ENCODE peak calls at places on chromosomes 3 and 15, in nine cellular contexts. One of them, this sample, is unnamed.

GRCh38 chr15:70056091-70056680 is 41.5 kb downstream of the TLE3 start:
- DNase-seq in activated CD4-positive, alpha-beta T cell treated with anti-CD3 and anti-CD28 coated beads, Interleukin-2, amount 50 U/mL, for 48 hours: no peak
- DNase-seq in NCI-H1417: no peak
- DNase-seq in upper lobe of right lung: no peak
- DNase-seq in epithelial cell of esophagus: no peak
- DNase-seq in stimulated activated CD4-positive, alpha-beta T cell treated with anti-CD3 and anti-CD28 coated beads, TNF-alpha, amount 100 ng/mL, for 4 hours: no peak
- DNase-seq in Peyer's patch: peak
- DNase-seq in GM03348: no peak
- DNase-seq in mesothelial cell of epicardium: peak
- DNase-seq in this sample: no peak

GRCh38 chr15:42048080-42048820 is 27.4 kb upstream of the PLA2G4E start:
- DNase-seq in NCI-H1417: no peak
- DNase-seq in stimulated activated CD4-positive, alpha-beta T cell treated with anti-CD3 and anti-CD28 coated beads, TNF-alpha, amount 100 ng/mL, for 4 hours: no peak
- DNase-seq in mesothelial cell of epicardium: no peak
- DNase-seq in activated CD4-positive, alpha-beta T cell treated with anti-CD3 and anti-CD28 coated beads, Interleukin-2, amount 50 U/mL, for 48 hours: no peak
- DNase-seq in GM03348: no peak
- DNase-seq in upper lobe of right lung: no peak
- DNase-seq in Peyer's patch: no peak
- DNase-seq in epithelial cell of esophagus: peak
- DNase-seq in this sample: no peak

GRCh38 chr15:85533949-85534543 is 153.6 kb downstream of the AKAP13 start:
- DNase-seq in epithelial cell of esophagus: no peak
- DNase-seq in upper lobe of right lung: no peak
- DNase-seq in Peyer's patch: no peak
- DNase-seq in stimulated activated CD4-positive, alpha-beta T cell treated with anti-CD3 and anti-CD28 coated beads, TNF-alpha, amount 100 ng/mL, for 4 hours: no peak
- DNase-seq in activated CD4-positive, alpha-beta T cell treated with anti-CD3 and anti-CD28 coated beads, Interleukin-2, amount 50 U/mL, for 48 hours: no peak
- DNase-seq in GM03348: no peak
- DNase-seq in NCI-H1417: no peak
- DNase-seq in mesothelial cell of epicardium: no peak
- DNase-seq in this sample: peak

GRCh38 chr15:65902373-65902772 is 33.1 kb downstream of the RAB11A start:
- DNase-seq in mesothelial cell of epicardium: no peak
- DNase-seq in Peyer's patch: peak
- DNase-seq in upper lobe of right lung: peak
- DNase-seq in epithelial cell of esophagus: peak
- DNase-seq in NCI-H1417: peak
- DNase-seq in GM03348: no peak
- DNase-seq in activated CD4-positive, alpha-beta T cell treated with anti-CD3 and anti-CD28 coated beads, Interleukin-2, amount 50 U/mL, for 48 hours: no peak
- DNase-seq in stimulated activated CD4-positive, alpha-beta T cell treated with anti-CD3 and anti-CD28 coated beads, TNF-alpha, amount 100 ng/mL, for 4 hours: no peak
- DNase-seq in this sample: peak

GRCh38 chr15:41861736-41862356 is 23.2 kb downstream of the PLA2G4B start:
- DNase-seq in GM03348: no peak
- DNase-seq in upper lobe of right lung: no peak
- DNase-seq in stimulated activated CD4-positive, alpha-beta T cell treated with anti-CD3 and anti-CD28 coated beads, TNF-alpha, amount 100 ng/mL, for 4 hours: no peak
- DNase-seq in mesothelial cell of epicardium: no peak
- DNase-seq in epithelial cell of esophagus: no peak
- DNase-seq in NCI-H1417: peak
- DNase-seq in activated CD4-positive, alpha-beta T cell treated with anti-CD3 and anti-CD28 coated beads, Interleukin-2, amount 50 U/mL, for 48 hours: no peak
- DNase-seq in Peyer's patch: no peak
- DNase-seq in this sample: no peak

GRCh38 chr3:45023675-45024074 is 2.4 kb upstream of the CLEC3B start:
- DNase-seq in mesothelial cell of epicardium: no peak
- DNase-seq in stimulated activated CD4-positive, alpha-beta T cell treated with anti-CD3 and anti-CD28 coated beads, TNF-alpha, amount 100 ng/mL, for 4 hours: no peak
- DNase-seq in upper lobe of right lung: no peak
- DNase-seq in NCI-H1417: no peak
- DNase-seq in activated CD4-positive, alpha-beta T cell treated with anti-CD3 and anti-CD28 coated beads, Interleukin-2, amount 50 U/mL, for 48 hours: no peak
- DNase-seq in epithelial cell of esophagus: no peak
- DNase-seq in GM03348: no peak
- DNase-seq in Peyer's patch: no peak
- DNase-seq in this sample: no peak

GRCh38 chr15:70528816-70529215 is 234.5 kb downstream of the UACA start:
- DNase-seq in upper lobe of right lung: no peak
- DNase-seq in stimulated activated CD4-positive, alpha-beta T cell treated with anti-CD3 and anti-CD28 coated beads, TNF-alpha, amount 100 ng/mL, for 4 hours: no peak
- DNase-seq in GM03348: no peak
- DNase-seq in mesothelial cell of epicardium: no peak
- DNase-seq in epithelial cell of esophagus: no peak
- DNase-seq in NCI-H1417: no peak
- DNase-seq in Peyer's patch: no peak
- DNase-seq in activated CD4-positive, alpha-beta T cell treated with anti-CD3 and anti-CD28 coated beads, Interleukin-2, amount 50 U/mL, for 48 hours: no peak
- DNase-seq in this sample: no peak

GRCh38 chr3:158471639-158472294 is 99.2 kb upstream of the MLF1 start:
- DNase-seq in Peyer's patch: no peak
- DNase-seq in epithelial cell of esophagus: peak
- DNase-seq in stimulated activated CD4-positive, alpha-beta T cell treated with anti-CD3 and anti-CD28 coated beads, TNF-alpha, amount 100 ng/mL, for 4 hours: no peak
- DNase-seq in upper lobe of right lung: no peak
- DNase-seq in mesothelial cell of epicardium: no peak
- DNase-seq in activated CD4-positive, alpha-beta T cell treated with anti-CD3 and anti-CD28 coated beads, Interleukin-2, amount 50 U/mL, for 48 hours: no peak
- DNase-seq in GM03348: peak
- DNase-seq in NCI-H1417: no peak
- DNase-seq in this sample: no peak

GRCh38 chr15:101795455-101795854 is 7.9 kb upstream of the OR4F6 start:
- DNase-seq in Peyer's patch: no peak
- DNase-seq in epithelial cell of esophagus: peak
- DNase-seq in activated CD4-positive, alpha-beta T cell treated with anti-CD3 and anti-CD28 coated beads, Interleukin-2, amount 50 U/mL, for 48 hours: no peak
- DNase-seq in mesothelial cell of epicardium: no peak
- DNase-seq in stimulated activated CD4-positive, alpha-beta T cell treated with anti-CD3 and anti-CD28 coated beads, TNF-alpha, amount 100 ng/mL, for 4 hours: no peak
- DNase-seq in NCI-H1417: no peak
- DNase-seq in upper lobe of right lung: no peak
- DNase-seq in GM03348: peak
- DNase-seq in this sample: peak

GRCh38 chr3:81666502-81667121 is 94.8 kb downstream of the GBE1 start:
- DNase-seq in epithelial cell of esophagus: peak
- DNase-seq in upper lobe of right lung: no peak
- DNase-seq in mesothelial cell of epicardium: no peak
- DNase-seq in NCI-H1417: peak
- DNase-seq in GM03348: peak
- DNase-seq in activated CD4-positive, alpha-beta T cell treated with anti-CD3 and anti-CD28 coated beads, Interleukin-2, amount 50 U/mL, for 48 hours: no peak
- DNase-seq in stimulated activated CD4-positive, alpha-beta T cell treated with anti-CD3 and anti-CD28 coated beads, TNF-alpha, amount 100 ng/mL, for 4 hours: no peak
- DNase-seq in Peyer's patch: no peak
- DNase-seq in this sample: no peak

GRCh38 chr15:74227968-74228722 is 8.0 kb upstream of the CCDC33 start:
- DNase-seq in upper lobe of right lung: no peak
- DNase-seq in activated CD4-positive, alpha-beta T cell treated with anti-CD3 and anti-CD28 coated beads, Interleukin-2, amount 50 U/mL, for 48 hours: no peak
- DNase-seq in GM03348: no peak
- DNase-seq in mesothelial cell of epicardium: no peak
- DNase-seq in Peyer's patch: no peak
- DNase-seq in epithelial cell of esophagus: no peak
- DNase-seq in NCI-H1417: peak
- DNase-seq in stimulated activated CD4-positive, alpha-beta T cell treated with anti-CD3 and anti-CD28 coated beads, TNF-alpha, amount 100 ng/mL, for 4 hours: no peak
- DNase-seq in this sample: no peak

GRCh38 chr3:119360736-119361462 is 66.7 kb downstream of the ARHGAP31 start:
- DNase-seq in mesothelial cell of epicardium: no peak
- DNase-seq in epithelial cell of esophagus: no peak
- DNase-seq in GM03348: no peak
- DNase-seq in NCI-H1417: no peak
- DNase-seq in Peyer's patch: no peak
- DNase-seq in upper lobe of right lung: no peak
- DNase-seq in activated CD4-positive, alpha-beta T cell treated with anti-CD3 and anti-CD28 coated beads, Interleukin-2, amount 50 U/mL, for 48 hours: no peak
- DNase-seq in stimulated activated CD4-positive, alpha-beta T cell treated with anti-CD3 and anti-CD28 coated beads, TNF-alpha, amount 100 ng/mL, for 4 hours: no peak
- DNase-seq in this sample: no peak

GRCh38 chr3:53938645-53939044 is 47.0 kb upstream of the SELENOK start:
- DNase-seq in upper lobe of right lung: no peak
- DNase-seq in GM03348: peak
- DNase-seq in NCI-H1417: peak
- DNase-seq in Peyer's patch: no peak
- DNase-seq in epithelial cell of esophagus: peak
- DNase-seq in activated CD4-positive, alpha-beta T cell treated with anti-CD3 and anti-CD28 coated beads, Interleukin-2, amount 50 U/mL, for 48 hours: peak
- DNase-seq in mesothelial cell of epicardium: no peak
- DNase-seq in stimulated activated CD4-positive, alpha-beta T cell treated with anti-CD3 and anti-CD28 coated beads, TNF-alpha, amount 100 ng/mL, for 4 hours: no peak
- DNase-seq in this sample: peak

GRCh38 chr3:105883798-105884377 is 15.1 kb upstream of the CBLB start:
- DNase-seq in Peyer's patch: no peak
- DNase-seq in GM03348: no peak
- DNase-seq in NCI-H1417: no peak
- DNase-seq in stimulated activated CD4-positive, alpha-beta T cell treated with anti-CD3 and anti-CD28 coated beads, TNF-alpha, amount 100 ng/mL, for 4 hours: no peak
- DNase-seq in mesothelial cell of epicardium: no peak
- DNase-seq in activated CD4-positive, alpha-beta T cell treated with anti-CD3 and anti-CD28 coated beads, Interleukin-2, amount 50 U/mL, for 48 hours: no peak
- DNase-seq in epithelial cell of esophagus: peak
- DNase-seq in upper lobe of right lung: no peak
- DNase-seq in this sample: peak

GRCh38 chr15:81869161-81869928 is 176.5 kb downstream of the MEX3B start:
- DNase-seq in NCI-H1417: no peak
- DNase-seq in activated CD4-positive, alpha-beta T cell treated with anti-CD3 and anti-CD28 coated beads, Interleukin-2, amount 50 U/mL, for 48 hours: no peak
- DNase-seq in stimulated activated CD4-positive, alpha-beta T cell treated with anti-CD3 and anti-CD28 coated beads, TNF-alpha, amount 100 ng/mL, for 4 hours: no peak
- DNase-seq in mesothelial cell of epicardium: no peak
- DNase-seq in Peyer's patch: no peak
- DNase-seq in GM03348: no peak
- DNase-seq in epithelial cell of esophagus: no peak
- DNase-seq in upper lobe of right lung: no peak
- DNase-seq in this sample: no peak

GRCh38 chr15:88918738-88919137 is 5.6 kb upstream of the MFGE8 start:
- DNase-seq in activated CD4-positive, alpha-beta T cell treated with anti-CD3 and anti-CD28 coated beads, Interleukin-2, amount 50 U/mL, for 48 hours: peak
- DNase-seq in upper lobe of right lung: no peak
- DNase-seq in epithelial cell of esophagus: peak
- DNase-seq in NCI-H1417: no peak
- DNase-seq in stimulated activated CD4-positive, alpha-beta T cell treated with anti-CD3 and anti-CD28 coated beads, TNF-alpha, amount 100 ng/mL, for 4 hours: no peak
- DNase-seq in Peyer's patch: no peak
- DNase-seq in mesothelial cell of epicardium: no peak
- DNase-seq in GM03348: peak
- DNase-seq in this sample: peak

GRCh38 chr3:123084192-123084591 is 17.4 kb downstream of the PDIA5 start:
- DNase-seq in mesothelial cell of epicardium: no peak
- DNase-seq in GM03348: no peak
- DNase-seq in upper lobe of right lung: no peak
- DNase-seq in activated CD4-positive, alpha-beta T cell treated with anti-CD3 and anti-CD28 coated beads, Interleukin-2, amount 50 U/mL, for 48 hours: no peak
- DNase-seq in stimulated activated CD4-positive, alpha-beta T cell treated with anti-CD3 and anti-CD28 coated beads, TNF-alpha, amount 100 ng/mL, for 4 hours: no peak
- DNase-seq in Peyer's patch: no peak
- DNase-seq in epithelial cell of esophagus: no peak
- DNase-seq in NCI-H1417: no peak
- DNase-seq in this sample: no peak

GRCh38 chr3:148614463-148614862 is 83.2 kb upstream of the AGTR1 start:
- DNase-seq in Peyer's patch: no peak
- DNase-seq in NCI-H1417: no peak
- DNase-seq in mesothelial cell of epicardium: no peak
- DNase-seq in stimulated activated CD4-positive, alpha-beta T cell treated with anti-CD3 and anti-CD28 coated beads, TNF-alpha, amount 100 ng/mL, for 4 hours: no peak
- DNase-seq in activated CD4-positive, alpha-beta T cell treated with anti-CD3 and anti-CD28 coated beads, Interleukin-2, amount 50 U/mL, for 48 hours: no peak
- DNase-seq in upper lobe of right lung: no peak
- DNase-seq in GM03348: no peak
- DNase-seq in epithelial cell of esophagus: no peak
- DNase-seq in this sample: no peak

This sample was measured in mammary epithelial cell.